ENCODE peak calls at places on chromosomes 5 and 9, in four cellular contexts. One of them, this sample, is unnamed.

GRCh38 chr5:143386725-143387124 is 16.8 kb downstream of the NR3C1 start:
- DNase-seq in stomach: no peak
- DNase-seq in tibial nerve: no peak
- DNase-seq in A549: no peak
- DNase-seq in this sample: no peak

GRCh38 chr9:101027733-101028345 is 688 bp upstream of the PLPPR1 start:
- DNase-seq in stomach: no peak
- DNase-seq in tibial nerve: no peak
- DNase-seq in A549: no peak
- DNase-seq in this sample: no peak

GRCh38 chr5:9265391-9266287 is 280.2 kb downstream of the SEMA5A start:
- DNase-seq in stomach: no peak
- DNase-seq in tibial nerve: no peak
- DNase-seq in A549: no peak
- DNase-seq in this sample: no peak

GRCh38 chr5:93208156-93208895 is 372.7 kb downstream of the NR2F1-AS1 start:
- DNase-seq in stomach: no peak
- DNase-seq in tibial nerve: no peak
- DNase-seq in A549: no peak
- DNase-seq in this sample: no peak

GRCh38 chr5:45696206-45696836 is at the start of gene HCN1:
- DNase-seq in stomach: peak
- DNase-seq in tibial nerve: peak
- DNase-seq in A549: peak
- DNase-seq in this sample: no peak

GRCh38 chr5:90548069-90548593 is 10.5 kb upstream of the ADGRV1 start:
- DNase-seq in stomach: peak
- DNase-seq in tibial nerve: no peak
- DNase-seq in A549: peak
- DNase-seq in this sample: no peak

GRCh38 chr5:35990524-35990923 is 666 bp downstream of the UGT3A1 start:
- DNase-seq in stomach: no peak
- DNase-seq in tibial nerve: no peak
- DNase-seq in A549: no peak
- DNase-seq in this sample: peak

GRCh38 chr9:129483467-129484324 is 137.2 kb downstream of the C9orf50 start:
- DNase-seq in stomach: peak
- DNase-seq in tibial nerve: peak
- DNase-seq in A549: peak
- DNase-seq in this sample: peak

GRCh38 chr9:105355810-105356209 is 92.0 kb upstream of the FSD1L start:
- DNase-seq in stomach: no peak
- DNase-seq in tibial nerve: no peak
- DNase-seq in A549: peak
- DNase-seq in this sample: no peak

GRCh38 chr5:174045470-174046025 is at the start of gene NSG2:
- DNase-seq in stomach: peak
- DNase-seq in tibial nerve: peak
- DNase-seq in A549: peak
- DNase-seq in this sample: no peak

GRCh38 chr5:178458140-178458539 is 132.1 kb downstream of the COL23A1 start:
- DNase-seq in stomach: peak
- DNase-seq in tibial nerve: no peak
- DNase-seq in A549: no peak
- DNase-seq in this sample: no peak

GRCh38 chr5:31815394-31815793 is 176.5 kb downstream of the PDZD2 start:
- DNase-seq in stomach: no peak
- DNase-seq in tibial nerve: no peak
- DNase-seq in A549: no peak
- DNase-seq in this sample: no peak

GRCh38 chr5:145666591-145666990 is 168.6 kb downstream of the PRELID2 start:
- DNase-seq in stomach: no peak
- DNase-seq in tibial nerve: no peak
- DNase-seq in A549: no peak
- DNase-seq in this sample: no peak

GRCh38 chr5:10227396-10227795 is 22.3 kb downstream of the ATPSCKMT start:
- DNase-seq in stomach: no peak
- DNase-seq in tibial nerve: no peak
- DNase-seq in A549: no peak
- DNase-seq in this sample: no peak

GRCh38 chr5:80736730-80737129 is 81.9 kb upstream of the DHFR start:
- DNase-seq in stomach: no peak
- DNase-seq in tibial nerve: no peak
- DNase-seq in A549: peak
- DNase-seq in this sample: no peak

GRCh38 chr9:14068690-14069089 is 245.3 kb downstream of the NFIB start:
- DNase-seq in stomach: no peak
- DNase-seq in tibial nerve: no peak
- DNase-seq in A549: peak
- DNase-seq in this sample: no peak

GRCh38 chr9:14071484-14071883 is 242.5 kb downstream of the NFIB start:
- DNase-seq in stomach: no peak
- DNase-seq in tibial nerve: no peak
- DNase-seq in A549: no peak
- DNase-seq in this sample: no peak

GRCh38 chr9:14075218-14075617 is 238.7 kb downstream of the NFIB start:
- DNase-seq in stomach: no peak
- DNase-seq in tibial nerve: no peak
- DNase-seq in A549: no peak
- DNase-seq in this sample: no peak

GRCh38 chr9:14072850-14073249 is 241.1 kb downstream of the NFIB start:
- DNase-seq in stomach: no peak
- DNase-seq in tibial nerve: no peak
- DNase-seq in A549: no peak
- DNase-seq in this sample: no peak
- TF ChIP-seq EP300 in stomach: no peak
- TF ChIP-seq EP300 in tibial nerve: no peak
- TF ChIP-seq EP300 in A549: no peak
- TF ChIP-seq EP300 in this sample: no peak

GRCh38 chr5:141412853-141413539 is at the start of gene PCDHGA10:
- DNase-seq in stomach: peak
- DNase-seq in tibial nerve: no peak
- DNase-seq in A549: no peak
- DNase-seq in this sample: no peak
- H3K4me3 ChIP-seq in stomach: peak
- H3K4me3 ChIP-seq in tibial nerve: no peak
- H3K4me3 ChIP-seq in A549: no peak
- H3K4me3 ChIP-seq in this sample: peak

DNA sequence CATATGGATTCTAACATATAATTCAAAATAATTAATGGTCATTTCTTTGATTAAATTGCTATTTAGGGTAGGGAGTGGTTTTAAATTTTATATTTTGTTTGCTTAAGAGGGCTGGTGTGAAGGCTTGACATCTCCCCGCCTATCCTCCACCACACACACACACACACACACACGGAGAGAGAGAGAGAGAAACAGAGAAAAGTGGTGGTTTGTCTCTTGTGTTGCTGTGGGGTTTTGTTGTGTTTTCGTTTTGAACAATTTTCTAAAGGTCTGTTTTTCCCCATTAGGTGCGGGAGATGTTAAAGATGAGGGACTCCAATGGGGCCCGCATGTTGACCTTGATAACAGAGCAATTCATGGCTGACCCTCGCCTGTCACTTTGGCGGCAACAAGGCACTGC is 161.9 kb downstream of the ZSWIM6 start:
- DNase-seq in stomach: no peak
- DNase-seq in tibial nerve: no peak
- DNase-seq in A549: no peak
- DNase-seq in this sample: no peak
- TF ChIP-seq CTCF in stomach: no peak
- TF ChIP-seq CTCF in tibial nerve: no peak
- TF ChIP-seq CTCF in A549: no peak
- TF ChIP-seq CTCF in this sample: no peak

DNA sequence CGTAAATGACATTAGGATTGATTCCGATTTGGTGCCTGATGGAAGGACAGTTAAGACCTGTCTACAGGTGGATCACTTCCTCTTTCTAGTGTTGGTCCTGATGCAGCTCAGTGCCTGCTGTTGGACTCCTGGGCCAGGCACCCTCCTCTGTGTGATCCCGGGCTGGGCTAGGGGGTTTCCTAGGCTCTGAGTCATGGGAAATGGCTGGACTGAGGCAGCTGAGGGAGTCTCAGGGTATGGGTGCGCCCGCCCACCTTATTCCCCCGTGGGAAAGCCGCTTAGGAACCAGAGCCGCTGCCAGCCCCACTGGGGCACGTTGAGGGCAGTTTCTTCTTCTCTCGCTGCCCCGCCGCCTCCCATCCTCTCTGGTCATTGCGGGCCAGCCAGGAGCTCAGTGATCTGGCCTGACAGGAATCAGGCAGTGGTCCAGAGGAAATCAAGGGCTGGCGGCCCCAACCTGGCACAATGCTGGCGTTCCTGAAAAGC is 12.9 kb downstream of the TCF7 start:
- DNase-seq in stomach: peak
- DNase-seq in tibial nerve: no peak
- DNase-seq in A549: no peak
- DNase-seq in this sample: no peak
- TF ChIP-seq EP300 in stomach: no peak
- TF ChIP-seq EP300 in tibial nerve: no peak
- TF ChIP-seq EP300 in A549: no peak
- TF ChIP-seq EP300 in this sample: no peak